ENCODE peak calls at places on chromosomes 1 and 21, in four cellular contexts. One of them, this sample, is unnamed.

GRCh38 chr1:70891444-70891843 is 156.2 kb downstream of the PTGER3 start:
- DNase-seq in EH: peak
- DNase-seq in iris pigment epithelial cell: no peak
- DNase-seq in AG09309: no peak
- DNase-seq in this sample: no peak

GRCh38 chr1:27233677-27234053 is 767 bp upstream of the WDTC1 start:
- DNase-seq in EH: no peak
- DNase-seq in iris pigment epithelial cell: no peak
- DNase-seq in AG09309: no peak
- DNase-seq in this sample: peak

GRCh38 chr1:215637041-215637573 is 70.0 kb downstream of the KCTD3 start:
- DNase-seq in EH: peak
- DNase-seq in iris pigment epithelial cell: peak
- DNase-seq in AG09309: peak
- DNase-seq in this sample: no peak

GRCh38 chr1:24683713-24684162 is 40.6 kb downstream of the SRRM1 start:
- DNase-seq in EH: peak
- DNase-seq in iris pigment epithelial cell: peak
- DNase-seq in AG09309: peak
- DNase-seq in this sample: no peak

GRCh38 chr1:39142394-39143060 is 62.0 kb upstream of the MACF1 start:
- DNase-seq in EH: peak
- DNase-seq in iris pigment epithelial cell: no peak
- DNase-seq in AG09309: no peak
- DNase-seq in this sample: no peak

GRCh38 chr1:211975152-211975941 is 60.0 kb downstream of the INTS7 start:
- DNase-seq in EH: peak
- DNase-seq in iris pigment epithelial cell: peak
- DNase-seq in AG09309: peak
- DNase-seq in this sample: no peak

GRCh38 chr1:230807551-230808267 is 60.5 kb downstream of the CAPN9 start:
- DNase-seq in EH: no peak
- DNase-seq in iris pigment epithelial cell: no peak
- DNase-seq in AG09309: no peak
- DNase-seq in this sample: no peak

GRCh38 chr1:155051777-155052398 is 772 bp downstream of the ADAM15 start:
- DNase-seq in EH: peak
- DNase-seq in iris pigment epithelial cell: peak
- DNase-seq in AG09309: no peak
- DNase-seq in this sample: peak

GRCh38 chr1:34645109-34645688 is 109.6 kb upstream of the GJB5 start:
- DNase-seq in EH: no peak
- DNase-seq in iris pigment epithelial cell: no peak
- DNase-seq in AG09309: no peak
- DNase-seq in this sample: no peak

GRCh38 chr1:81232505-81232904 is 568.2 kb upstream of the ADGRL2 start:
- DNase-seq in EH: peak
- DNase-seq in iris pigment epithelial cell: no peak
- DNase-seq in AG09309: no peak
- DNase-seq in this sample: no peak

GRCh38 chr1:81569761-81570160 is 231.0 kb upstream of the ADGRL2 start:
- DNase-seq in EH: no peak
- DNase-seq in iris pigment epithelial cell: no peak
- DNase-seq in AG09309: no peak
- DNase-seq in this sample: no peak

GRCh38 chr1:199226163-199226562 is 587.3 kb downstream of the PTPRC start:
- DNase-seq in EH: peak
- DNase-seq in iris pigment epithelial cell: peak
- DNase-seq in AG09309: no peak
- DNase-seq in this sample: no peak

GRCh38 chr1:93629101-93630059 is 52.3 kb downstream of the BCAR3 start:
- DNase-seq in EH: peak
- DNase-seq in iris pigment epithelial cell: peak
- DNase-seq in AG09309: no peak
- DNase-seq in this sample: peak

GRCh38 chr1:67372136-67372535 is 58.1 kb downstream of the SERBP1 start:
- DNase-seq in EH: peak
- DNase-seq in iris pigment epithelial cell: peak
- DNase-seq in AG09309: no peak
- DNase-seq in this sample: no peak

GRCh38 chr21:25508364-25508763 is 98.9 kb downstream of the MRPL39 start:
- DNase-seq in EH: no peak
- DNase-seq in iris pigment epithelial cell: no peak
- DNase-seq in AG09309: no peak
- DNase-seq in this sample: no peak

GRCh38 chr1:227094249-227094966 is 154.3 kb downstream of the COQ8A start:
- DNase-seq in EH: no peak
- DNase-seq in iris pigment epithelial cell: no peak
- DNase-seq in AG09309: no peak
- DNase-seq in this sample: no peak

GRCh38 chr1:118783095-118783758 is 204.9 kb downstream of the TBX15 start:
- DNase-seq in EH: no peak
- DNase-seq in iris pigment epithelial cell: no peak
- DNase-seq in AG09309: no peak
- DNase-seq in this sample: no peak

GRCh38 chr1:150221552-150221951 is 14.4 kb downstream of the ANP32E start:
- DNase-seq in EH: peak
- DNase-seq in iris pigment epithelial cell: peak
- DNase-seq in AG09309: no peak
- DNase-seq in this sample: no peak

GRCh38 chr1:213371769-213372619 is 321.0 kb downstream of the RPS6KC1 start:
- DNase-seq in EH: no peak
- DNase-seq in iris pigment epithelial cell: no peak
- DNase-seq in AG09309: no peak
- DNase-seq in this sample: no peak

GRCh38 chr21:26563977-26564503 is 9.0 kb downstream of the CYYR1 start:
- DNase-seq in EH: no peak
- DNase-seq in iris pigment epithelial cell: no peak
- DNase-seq in AG09309: no peak
- DNase-seq in this sample: no peak

GRCh38 chr1:218273757-218274505 is 11.2 kb upstream of the RRP15 start:
- DNase-seq in EH: no peak
- DNase-seq in iris pigment epithelial cell: no peak
- DNase-seq in AG09309: no peak
- DNase-seq in this sample: no peak

GRCh38 chr1:223341111-223341510 is 22.9 kb downstream of the SUSD4 start:
- DNase-seq in EH: peak
- DNase-seq in iris pigment epithelial cell: no peak
- DNase-seq in AG09309: no peak
- DNase-seq in this sample: no peak

GRCh38 chr1:90955769-90956168 is 66.1 kb downstream of the ZNF644 start:
- DNase-seq in EH: no peak
- DNase-seq in iris pigment epithelial cell: no peak
- DNase-seq in AG09309: no peak
- DNase-seq in this sample: no peak

GRCh38 chr21:34889287-34889536 is 159.9 kb downstream of the RUNX1 start:
- DNase-seq in EH: peak
- DNase-seq in iris pigment epithelial cell: peak
- DNase-seq in AG09309: no peak
- DNase-seq in this sample: peak

GRCh38 chr1:243582321-243582720 is 267.7 kb downstream of the AKT3 start:
- DNase-seq in EH: peak
- DNase-seq in iris pigment epithelial cell: peak
- DNase-seq in AG09309: no peak
- DNase-seq in this sample: no peak